ENCODE peak calls at places on chromosomes 6 and 20, in nine cellular contexts. J is GM12865, E is endothelial cell, L is left lung, T is AG09309, Y is HFFc6, I is HCT116, M is Panc1, O is heart left ventricle. X is an unnamed sample.
A peak's percentile ranks its signal among the peaks of the same experiment; 100 is the strongest.

GRCh38 chr20:39395478-39396291 is 433.5 kb downstream of the DHX35 start:
- DNase-seq in J (no peak), O (peak; percentile 33), M (no peak), T (no peak), E (no peak), L (peak; percentile 27), Y (no peak), I (no peak), X (no peak)

GRCh38 chr6:35096129-35096852 is 44.8 kb downstream of the TCP11 start:
- DNase-seq in L (no peak), J (no peak), O (no peak), I (peak; percentile 8), E (no peak), Y (peak; percentile 88), T (peak; percentile 58), M (peak; percentile 15), X (no peak)

GRCh38 chr6:158852312-158853071 is 33.3 kb upstream of the EZR start:
- DNase-seq in M (no peak), J (no peak), I (no peak), Y (no peak), E (no peak), T (no peak), O (no peak), L (no peak), X (no peak)

GRCh38 chr6:167977717-167978467 is 19.6 kb upstream of the KIF25 start:
- DNase-seq in O (no peak), M (no peak), J (no peak), E (no peak), I (no peak), T (no peak), Y (no peak), L (no peak), X (no peak)

GRCh38 chr6:75201901-75202672 is 3.8 kb downstream of the COL12A1 start:
- DNase-seq in T (no peak), M (no peak), I (no peak), E (peak; percentile 32), Y (no peak), O (peak; percentile 31), J (no peak), L (peak; percentile 71), X (peak; percentile 68)

GRCh38 chr6:22145294-22145693 is 151.5 kb downstream of the PRL start:
- DNase-seq in O (no peak), I (no peak), T (no peak), J (no peak), M (no peak), L (no peak), Y (no peak), E (no peak), X (no peak)

GRCh38 chr20:63966944-63967322 is 2.8 kb downstream of the ZNF512B start:
- DNase-seq in Y (no peak), T (no peak), L (peak; percentile 54), I (no peak), M (no peak), O (no peak), J (no peak), E (no peak), X (no peak)

GRCh38 chr20:2507464-2507863 is 1.3 kb downstream of the ZNF343 start:
- DNase-seq in E (no peak), I (no peak), Y (no peak), L (no peak), O (no peak), T (no peak), J (no peak), M (no peak), X (no peak)

GRCh38 chr20:2756056-2756611 is 44.3 kb downstream of the CPXM1 start:
- DNase-seq in O (no peak), T (no peak), L (no peak), Y (no peak), M (no peak), J (peak; percentile 25), I (peak; percentile 19), E (peak; percentile 62), X (peak; percentile 24)

GRCh38 chr6:167683028-167683862 is 143.5 kb upstream of the AFDN start:
- DNase-seq in L (no peak), E (no peak), T (no peak), M (peak; percentile 80), Y (no peak), O (peak; percentile 73), J (no peak), I (peak; percentile 82), X (peak; percentile 82)

GRCh38 chr6:88641178-88641903 is 322.1 kb downstream of the RNGTT start:
- DNase-seq in E (no peak), T (no peak), I (no peak), J (peak; percentile 86), O (no peak), L (peak; percentile 21), M (no peak), Y (no peak), X (no peak)

GRCh38 chr6:141056945-141057635 is 1075.6 kb upstream of the GJE1 start:
- DNase-seq in M (no peak), T (no peak), Y (no peak), E (no peak), O (no peak), L (no peak), J (no peak), I (no peak), X (no peak)

DNA sequence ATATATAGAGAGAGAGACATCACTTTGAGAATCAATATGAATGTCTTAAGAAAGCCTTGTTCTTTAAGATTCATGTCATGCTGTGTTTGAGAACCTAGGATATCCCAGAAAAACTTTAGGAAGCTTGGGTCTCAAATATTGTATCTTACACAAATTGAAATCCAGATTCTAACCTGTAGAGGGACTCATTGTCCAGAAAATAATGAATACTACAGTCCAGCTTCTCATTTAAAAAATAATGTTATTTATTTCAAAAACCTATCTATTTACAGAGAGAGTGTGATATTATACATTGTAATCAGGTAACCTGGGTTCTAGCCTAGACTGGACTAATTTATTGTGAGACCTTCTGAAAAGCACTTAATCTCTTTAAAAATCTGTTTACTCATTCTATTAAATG is 4.2 kb downstream of the RFX6 start:
- DNase-seq in Y (no peak), I (peak; percentile 7), J (no peak), O (no peak), E (no peak), L (no peak), M (no peak), T (no peak), X (no peak)
- TF ChIP-seq CTCF in Y (peak; percentile 44), I (peak; percentile 19), J (no peak), O (no peak), E (peak; percentile 21), L (no peak), M (peak; percentile 48), T (no peak), X (no peak)

GRCh38 chr20:50339196-50339901 is 148.7 kb downstream of the CEBPB start:
- DNase-seq in I (no peak), T (no peak), Y (peak; percentile 13), L (no peak), J (peak; percentile 34), M (no peak), E (no peak), O (no peak), X (no peak)
- TF ChIP-seq CTCF in I (no peak), T (no peak), Y (no peak), L (no peak), J (no peak), M (no peak), E (no peak), O (no peak), X (no peak)

DNA sequence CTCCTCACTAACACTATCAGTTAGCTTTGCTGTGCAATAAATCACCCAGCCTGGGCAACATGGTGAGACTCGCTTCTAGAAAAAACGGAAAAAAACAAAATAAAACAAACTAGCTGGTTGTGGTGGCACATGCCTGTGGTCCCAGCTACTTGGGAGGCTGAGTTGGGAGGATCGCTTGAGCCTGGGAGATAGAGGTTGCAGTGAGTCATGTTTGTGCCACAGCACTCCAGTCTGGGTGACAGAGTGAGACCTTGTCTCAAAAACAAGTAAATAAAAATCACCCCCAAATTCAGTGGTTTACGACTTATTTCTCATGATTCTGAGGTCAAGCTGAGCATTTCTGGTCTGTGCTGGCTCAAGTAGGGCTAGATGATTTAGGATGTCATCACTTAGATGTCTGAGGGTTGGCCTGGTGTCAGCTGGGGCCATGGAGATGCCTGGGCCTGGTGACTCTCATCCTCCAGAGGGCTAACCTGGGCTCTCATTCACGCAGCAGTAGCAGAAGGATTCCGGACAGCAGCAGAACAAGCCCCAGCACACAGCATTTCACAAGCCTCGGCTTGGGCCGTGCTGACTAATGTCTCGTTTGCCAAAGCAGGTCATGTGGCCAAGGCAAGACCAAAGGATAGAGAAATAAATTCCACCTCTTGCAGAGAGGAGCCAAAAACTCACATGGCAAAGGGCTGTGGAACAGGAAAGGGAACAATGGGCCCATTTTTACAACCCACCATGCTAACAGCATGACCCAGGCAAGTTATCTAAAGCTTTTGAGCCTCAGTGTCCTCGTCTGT is 32.5 kb downstream of the MGME1 start:
- DNase-seq in O (peak; percentile 21), T (peak; percentile 75), M (no peak), Y (peak; percentile 12), J (no peak), E (no peak), I (no peak), L (no peak), X (peak; percentile 0)
- TF ChIP-seq CTCF in O (no peak), T (no peak), M (no peak), Y (no peak), J (no peak), E (no peak), I (no peak), L (no peak), X (no peak)

DNA sequence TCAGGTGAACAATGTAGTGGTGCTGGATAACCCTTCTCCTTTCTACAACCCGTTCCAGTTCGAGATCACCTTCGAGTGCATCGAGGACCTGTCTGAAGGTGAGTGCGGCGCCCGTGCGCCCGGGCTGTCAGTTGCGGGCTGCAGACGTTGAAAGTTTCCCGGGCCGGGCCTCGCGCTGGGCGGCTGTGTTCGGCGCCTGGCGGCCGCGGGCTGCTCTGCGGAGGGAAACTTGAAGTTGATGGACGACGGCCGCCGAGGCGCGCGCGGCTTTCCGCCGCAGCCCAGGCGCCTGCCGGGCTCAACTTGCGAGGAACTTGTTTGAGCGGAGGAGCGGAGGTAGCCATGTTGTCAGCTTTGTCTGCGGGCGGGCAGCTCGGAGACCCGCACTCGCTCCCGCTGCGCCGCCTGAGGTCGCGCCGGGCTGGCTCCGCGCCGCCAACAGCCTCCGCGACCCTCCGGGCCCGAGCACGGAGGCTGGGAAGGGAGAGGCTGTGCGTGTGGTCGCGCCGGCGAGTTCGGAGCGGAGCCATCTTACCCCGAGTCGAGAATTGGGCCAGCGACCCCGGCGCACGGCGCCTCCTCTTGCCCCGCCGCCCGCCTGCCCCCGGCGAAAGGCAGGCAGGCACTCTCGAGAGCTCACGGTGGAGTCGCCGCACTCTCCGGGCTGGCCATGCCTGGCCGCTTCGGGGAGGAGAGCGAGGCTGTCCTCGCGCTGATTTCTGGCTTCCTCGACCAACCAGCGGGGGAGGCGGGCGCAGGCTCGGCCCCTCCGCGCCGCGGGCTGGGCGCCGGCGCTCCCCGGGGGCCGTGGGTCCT is 681 bp downstream of the ASF1A start:
- DNase-seq in T (no peak), O (peak; percentile 76), M (no peak), J (peak; percentile 80), I (no peak), E (peak; percentile 57), L (peak; percentile 92), Y (peak; percentile 45), X (peak; percentile 56)
- TF ChIP-seq CTCF in T (no peak), O (no peak), M (no peak), J (peak; percentile 3), I (peak; percentile 5), E (no peak), L (no peak), Y (no peak), X (no peak)

GRCh38 chr6:85017352-85017751 is 253.0 kb upstream of the TBX18 start:
- DNase-seq in Y (no peak), L (no peak), E (no peak), O (no peak), J (no peak), M (no peak), I (no peak), T (no peak), X (no peak)

GRCh38 chr6:85015396-85015990 is 251.1 kb upstream of the TBX18 start:
- DNase-seq in T (no peak), I (peak; percentile 63), M (peak; percentile 4), E (peak; percentile 80), L (no peak), O (peak; percentile 49), J (peak; percentile 45), Y (peak; percentile 24), X (peak; percentile 69)
- TF ChIP-seq CTCF in T (peak; percentile 72), I (peak; percentile 86), M (peak; percentile 79), E (peak; percentile 94), L (peak; percentile 70), O (peak; percentile 33), J (peak; percentile 53), Y (peak; percentile 79), X (peak; percentile 69)